ENCODE peak calls at places on chromosomes 1 and 21, in eight cellular contexts. I is GM13976; Q is AG08395; N is stimulated activated naive B cell treated with anti-CD40 and anti-IgM and Interleukin-4, amounts not matched to agents 10 μg/mL and 1 μg/mL and 100 μg/mL, for 72 hours; T is NCI-H1417; Z is cortex of kidney; C is aorta; D is RPMI8226. A is an unnamed sample.

GRCh38 chr21:42423197-42423675 is 19.5 kb downstream of the UBASH3A start:
- DNase-seq in I (peak; percentile 58), Q (no peak), N (no peak), T (no peak), Z (no peak), C (no peak), D (no peak), A (no peak)

GRCh38 chr1:17168480-17168878 is 36.4 kb upstream of the PADI1 start:
- DNase-seq in I (no peak), Q (peak; percentile 85), N (no peak), T (no peak), Z (no peak), C (no peak), D (no peak), A (no peak)

GRCh38 chr1:209617047-209617673 is 33.6 kb downstream of the CAMK1G start:
- DNase-seq in I (no peak), Q (no peak), N (no peak), T (no peak), Z (no peak), C (no peak), D (no peak), A (no peak)

GRCh38 chr1:205927676-205928075 is 15.6 kb downstream of the SLC26A9 start:
- DNase-seq in I (no peak), Q (no peak), N (no peak), T (no peak), Z (no peak), C (no peak), D (no peak), A (no peak)

GRCh38 chr1:241636291-241636690 is 3.9 kb downstream of the CHML start:
- DNase-seq in I (no peak), Q (no peak), N (no peak), T (no peak), Z (no peak), C (no peak), D (no peak), A (no peak)

GRCh38 chr1:11531314-11531870 is 52.4 kb downstream of the DISP3 start:
- DNase-seq in I (no peak), Q (no peak), N (no peak), T (peak; percentile 9), Z (no peak), C (no peak), D (peak; percentile 52), A (no peak)

GRCh38 chr1:44827197-44828002 is 15.7 kb downstream of the PTCH2 start:
- DNase-seq in I (peak; percentile 28), Q (no peak), N (no peak), T (no peak), Z (no peak), C (no peak), D (no peak), A (peak; percentile 55)

GRCh38 chr1:244297087-244297486 is 154.6 kb downstream of the ADSS2 start:
- DNase-seq in I (no peak), Q (no peak), N (no peak), T (no peak), Z (no peak), C (no peak), D (no peak), A (no peak)

GRCh38 chr1:56196839-56197238 is 382.5 kb downstream of the PLPP3 start:
- DNase-seq in I (no peak), Q (no peak), N (no peak), T (no peak), Z (no peak), C (no peak), D (no peak), A (no peak)

GRCh38 chr1:153548722-153549695 is at the start of gene S100A3:
- DNase-seq in I (no peak), Q (peak; percentile 91), N (no peak), T (no peak), Z (no peak), C (peak; percentile 90), D (no peak), A (no peak)

A was measured in Karpas-422.